ENCODE peak calls at places on chromosomes 4 and X, in eight cellular contexts. O is fibroblast of lung; B is activated CD8-positive, alpha-beta T cell treated with anti-CD3 and anti-CD28 coated beads for 36 hours; C is uterus; Q is GM13976; X is CD4-positive, alpha-beta T cell; V is right atrium auricular region; R is neural crest cell. L is an unnamed sample.

GRCh38 chr4:111234939-111235338 is 612.1 kb upstream of the PITX2 start:
- DNase-seq in O (no peak), B (no peak), C (no peak), Q (no peak), X (no peak), V (no peak), R (no peak), L (no peak)

GRCh38 chr4:142582340-142582739 is 263.8 kb downstream of the INPP4B start:
- DNase-seq in O (no peak), B (no peak), C (no peak), Q (no peak), X (no peak), V (no peak), R (no peak), L (no peak)

GRCh38 chr4:118774989-118775388 is 60.9 kb downstream of the SEC24D start:
- DNase-seq in O (no peak), B (no peak), C (no peak), Q (no peak), X (no peak), V (no peak), R (no peak), L (no peak)

GRCh38 chr4:56086073-56086521 is 137.4 kb downstream of the CEP135 start:
- DNase-seq in O (no peak), B (no peak), C (no peak), Q (no peak), X (no peak), V (no peak), R (no peak), L (no peak)

GRCh38 chr4:87270144-87270543 is 49.7 kb upstream of the KLHL8 start:
- DNase-seq in O (peak; percentile 70), B (no peak), C (no peak), Q (no peak), X (no peak), V (no peak), R (peak; percentile 8), L (no peak)

GRCh38 chr4:16118090-16118489 is 34.3 kb upstream of the PROM1 start:
- DNase-seq in O (no peak), B (no peak), C (no peak), Q (no peak), X (no peak), V (peak; percentile 16), R (no peak), L (no peak)

GRCh38 chr4:184596617-184597185 is 52.5 kb downstream of the CASP3 start:
- DNase-seq in O (no peak), B (no peak), C (no peak), Q (no peak), X (no peak), V (no peak), R (no peak), L (no peak)

GRCh38 chr4:86400216-86400615 is 40.4 kb upstream of the MAPK10 start:
- DNase-seq in O (peak; percentile 83), B (no peak), C (no peak), Q (no peak), X (no peak), V (no peak), R (no peak), L (no peak)

GRCh38 chr4:20044936-20045335 is 206.8 kb upstream of the SLIT2 start:
- DNase-seq in O (no peak), B (no peak), C (no peak), Q (no peak), X (no peak), V (no peak), R (no peak), L (no peak)

GRCh38 chr4:23006756-23007155 is 314.0 kb downstream of the GBA3 start:
- DNase-seq in O (peak; percentile 64), B (no peak), C (no peak), Q (no peak), X (no peak), V (no peak), R (no peak), L (no peak)

GRCh38 chr4:58749206-58749605 is 1639.0 kb upstream of the IGFBP7 start:
- DNase-seq in O (no peak), B (no peak), C (no peak), Q (no peak), X (no peak), V (no peak), R (no peak), L (no peak)

GRCh38 chr4:40940764-40941163 is 191.0 kb downstream of the NSUN7 start:
- DNase-seq in O (peak; percentile 16), B (no peak), C (no peak), Q (no peak), X (no peak), V (no peak), R (no peak), L (no peak)

GRCh38 chr4:76305971-76306881 is at the start of gene STBD1:
- DNase-seq in O (peak; percentile 61), B (peak; percentile 32), C (peak; percentile 70), Q (peak; percentile 56), X (peak; percentile 9), V (no peak), R (peak; percentile 57), L (peak; percentile 90)

GRCh38 chr4:186105721-186106335 is 1.3 kb downstream of the FAM149A start:
- DNase-seq in O (peak; percentile 2), B (peak; percentile 3), C (no peak), Q (peak; percentile 46), X (no peak), V (no peak), R (no peak), L (no peak)

GRCh38 chr4:140095694-140096482 is 58.1 kb downstream of the MAML3 start:
- DNase-seq in O (peak; percentile 97), B (peak; percentile 91), C (no peak), Q (no peak), X (peak; percentile 37), V (no peak), R (no peak), L (peak; percentile 35)

GRCh38 chrX:93932471-93933220 is 258.6 kb downstream of the FAM133A start:
- DNase-seq in O (no peak), B (no peak), C (no peak), Q (no peak), X (no peak), V (no peak), R (no peak), L (no peak)

GRCh38 chrX:101774340-101774739 is 114.7 kb upstream of the ARMCX2 start:
- DNase-seq in O (no peak), B (peak; percentile 2), C (no peak), Q (no peak), X (no peak), V (no peak), R (no peak), L (no peak)

GRCh38 chr4:107210450-107211239 is 174.5 kb upstream of the DKK2 start:
- DNase-seq in O (peak; percentile 62), B (no peak), C (no peak), Q (no peak), X (no peak), V (peak; percentile 59), R (no peak), L (no peak)

GRCh38 chr4:169238445-169238844 is 32.3 kb downstream of the SH3RF1 start:
- DNase-seq in O (peak; percentile 46), B (no peak), C (no peak), Q (no peak), X (no peak), V (no peak), R (no peak), L (no peak)

GRCh38 chrX:68808686-68809357 is 20.0 kb upstream of the EFNB1 start:
- DNase-seq in O (no peak), B (no peak), C (no peak), Q (no peak), X (no peak), V (no peak), R (no peak), L (no peak)

GRCh38 chr4:41839945-41840854 is 91.7 kb upstream of the PHOX2B start:
- DNase-seq in O (no peak), B (peak; percentile 15), C (no peak), Q (peak; percentile 14), X (no peak), V (no peak), R (no peak), L (no peak)

DNA sequence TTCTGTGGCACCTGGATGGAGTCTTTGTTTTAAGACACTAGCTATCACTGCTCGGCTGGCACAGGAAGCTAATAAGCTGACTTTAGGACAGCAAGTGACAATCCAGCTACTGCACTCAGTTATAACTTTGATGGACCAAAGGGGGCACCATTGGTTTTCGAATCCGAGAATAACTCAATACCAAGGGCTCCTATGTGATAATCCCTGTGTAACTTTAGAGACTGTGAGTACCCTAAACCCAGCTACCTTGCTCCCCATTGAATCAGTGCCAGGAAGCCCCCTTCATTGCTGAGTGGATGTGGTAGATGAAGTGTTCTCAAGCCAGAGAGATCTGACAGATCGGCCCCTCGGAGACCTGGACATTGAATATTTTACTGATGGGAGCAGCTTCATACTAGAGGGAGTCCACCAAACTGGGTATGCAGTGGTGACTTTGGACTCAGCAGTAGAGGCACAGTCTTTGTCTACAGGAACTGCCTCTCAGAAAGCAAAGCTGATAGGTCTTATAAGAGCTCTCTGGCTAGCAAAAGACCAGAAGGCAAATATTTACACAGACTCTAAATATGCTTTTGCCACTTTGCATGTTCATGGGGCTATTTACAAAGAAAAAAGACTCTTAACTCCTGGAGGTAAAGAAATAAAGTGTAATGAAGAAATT is 35.5 kb upstream of the UGT2B7 start:
- DNase-seq in O (no peak), B (no peak), C (no peak), Q (no peak), X (no peak), V (no peak), R (no peak), L (no peak)
- TF ChIP-seq CTCF in O (no peak), B (no peak), C (no peak), Q (peak; percentile 15), X (no peak), V (no peak), R (no peak), L (no peak)

DNA sequence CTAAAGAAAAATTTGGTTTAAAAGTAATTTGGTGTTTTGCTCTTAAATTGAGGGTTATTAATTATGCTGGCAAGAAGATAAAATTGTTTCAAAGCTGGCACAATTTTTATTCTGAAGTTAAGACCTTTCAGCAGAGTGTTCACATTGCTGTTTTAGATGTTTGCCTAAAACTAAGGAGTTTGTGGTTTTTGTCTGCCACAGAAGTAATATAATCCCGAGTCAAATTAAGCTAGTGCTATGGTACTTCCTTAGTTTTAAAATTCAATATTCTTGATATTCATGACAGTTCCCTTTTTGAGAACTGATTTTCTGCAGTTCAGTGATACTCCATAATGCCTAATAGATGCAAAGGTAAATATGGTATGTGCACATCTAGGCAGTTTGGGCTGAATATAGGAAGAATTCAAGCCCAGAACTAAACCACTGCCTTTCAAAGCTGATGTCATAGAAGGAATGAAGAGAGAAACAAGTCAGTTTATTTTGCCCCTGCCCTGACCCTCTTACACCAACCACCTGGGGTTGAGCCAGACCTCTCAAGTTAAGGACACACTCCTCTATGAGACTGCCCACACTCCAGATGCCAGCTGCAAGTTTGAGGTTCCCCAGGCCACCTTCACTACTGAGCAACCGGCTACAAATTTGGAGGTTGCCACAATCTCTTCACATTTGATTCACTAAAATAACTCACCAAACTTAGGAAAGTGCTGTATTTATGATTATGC is 32.1 kb upstream of the VEGFC start:
- DNase-seq in O (no peak), B (no peak), C (no peak), Q (no peak), X (no peak), V (no peak), R (no peak), L (no peak)
- TF ChIP-seq CTCF in O (no peak), B (no peak), C (no peak), Q (no peak), X (no peak), V (no peak), R (no peak), L (no peak)

GRCh38 chr4:8168232-8168631 is 9.6 kb upstream of the ABLIM2 start:
- DNase-seq in O (no peak), B (no peak), C (no peak), Q (no peak), X (no peak), V (no peak), R (no peak), L (no peak)
- TF ChIP-seq CTCF in O (peak; percentile 42), B (peak; percentile 75), C (no peak), Q (no peak), X (no peak), V (no peak), R (peak; percentile 68), L (no peak)

GRCh38 chr4:104015680-104016079 is 295.9 kb upstream of the TACR3 start:
- DNase-seq in O (no peak), B (no peak), C (no peak), Q (no peak), X (no peak), V (no peak), R (no peak), L (no peak)
- TF ChIP-seq CTCF in O (no peak), B (no peak), C (no peak), Q (peak; percentile 28), X (no peak), V (no peak), R (peak; percentile 70), L (no peak)